ENCODE peak calls at places on chromosomes 13 and 19, in ten cellular contexts. I, S, D, V, L, X, R, T, M and G are unnamed samples.
A peak's percentile ranks its signal among the peaks of the same experiment; 100 is the strongest.

GRCh38 chr19:14479985-14480694 is 5.0 kb upstream of the PTGER1 start:
- DNase-seq in I (no peak), S (no peak), D (peak; percentile 63), V (peak; percentile 87), L (peak; percentile 92), X (peak; percentile 82), R (peak; percentile 34), T (no peak), M (no peak), G (peak; percentile 75)

GRCh38 chr19:38727868-38728660 is 16.2 kb downstream of the CAPN12 start:
- DNase-seq in I (no peak), S (no peak), D (no peak), V (no peak), L (no peak), X (no peak), R (no peak), T (no peak), M (no peak), G (no peak)

GRCh38 chr13:39035799-39036198 is 2.1 kb downstream of the PROSER1 start:
- DNase-seq in I (no peak), S (no peak), D (no peak), V (no peak), L (no peak), X (no peak), R (no peak), T (no peak), M (peak; percentile 8), G (no peak)

GRCh38 chr19:49422407-49423277 is 599 bp downstream of the PTH2 start:
- DNase-seq in I (no peak), S (no peak), D (peak; percentile 30), V (peak; percentile 79), L (no peak), X (peak; percentile 70), R (no peak), T (no peak), M (peak; percentile 63), G (peak; percentile 45)

GRCh38 chr13:85261757-85262346 is 537.4 kb downstream of the SLITRK6 start:
- DNase-seq in I (no peak), S (no peak), D (no peak), V (no peak), L (no peak), X (no peak), R (no peak), T (no peak), M (no peak), G (no peak)

GRCh38 chr13:24097064-24097463 is 63.5 kb upstream of the SPATA13 start:
- DNase-seq in I (no peak), S (peak; percentile 16), D (no peak), V (peak; percentile 67), L (no peak), X (peak; percentile 74), R (no peak), T (no peak), M (peak; percentile 92), G (peak; percentile 76)

GRCh38 chr19:48644839-48645651 is 942 bp downstream of the CA11 start:
- DNase-seq in I (peak; percentile 51), S (no peak), D (peak; percentile 72), V (peak; percentile 78), L (no peak), X (peak; percentile 85), R (peak; percentile 45), T (no peak), M (peak; percentile 81), G (peak; percentile 71)

GRCh38 chr19:21474671-21475181 is 30.7 kb upstream of the ZNF429 start:
- DNase-seq in I (peak; percentile 18), S (peak; percentile 2), D (peak; percentile 67), V (peak; percentile 82), L (no peak), X (peak; percentile 93), R (peak; percentile 29), T (no peak), M (peak; percentile 72), G (peak; percentile 85)

GRCh38 chr19:17021793-17022590 is 4.6 kb downstream of the CPAMD8 start:
- DNase-seq in I (no peak), S (no peak), D (no peak), V (no peak), L (no peak), X (no peak), R (no peak), T (no peak), M (peak; percentile 59), G (peak; percentile 45)

GRCh38 chr19:28960986-28961705 is 251.8 kb downstream of the UQCRFS1 start:
- DNase-seq in I (no peak), S (no peak), D (no peak), V (no peak), L (no peak), X (no peak), R (no peak), T (no peak), M (peak; percentile 89), G (peak; percentile 50)

GRCh38 chr13:60410299-60410698 is 13.3 kb downstream of the TDRD3 start:
- DNase-seq in I (no peak), S (no peak), D (no peak), V (no peak), L (no peak), X (no peak), R (no peak), T (no peak), M (no peak), G (no peak)